ENCODE peak calls at places on chromosomes 11 and 22, in four cellular contexts. One of them, this sample, is unnamed.

GRCh38 chr11:18774801-18775200 is 16.8 kb downstream of the PTPN5 start:
- DNase-seq in fibroblast of the aortic adventitia: no peak
- DNase-seq in stimulated activated CD8-positive, alpha-beta memory T cell treated with anti-CD3 and anti-CD28 coated beads, Interleukin-4, amount 100 ng/mL, for 1 hour: no peak
- DNase-seq in HT-29: no peak
- DNase-seq in this sample: peak

GRCh38 chr11:45852018-45852711 is 4.9 kb downstream of the CRY2 start:
- DNase-seq in fibroblast of the aortic adventitia: peak
- DNase-seq in stimulated activated CD8-positive, alpha-beta memory T cell treated with anti-CD3 and anti-CD28 coated beads, Interleukin-4, amount 100 ng/mL, for 1 hour: no peak
- DNase-seq in HT-29: no peak
- DNase-seq in this sample: no peak

GRCh38 chr11:102047305-102047924 is at the start of gene CFAP300:
- DNase-seq in fibroblast of the aortic adventitia: peak
- DNase-seq in stimulated activated CD8-positive, alpha-beta memory T cell treated with anti-CD3 and anti-CD28 coated beads, Interleukin-4, amount 100 ng/mL, for 1 hour: no peak
- DNase-seq in HT-29: peak
- DNase-seq in this sample: peak

GRCh38 chr22:24323233-24323632 is 52.6 kb downstream of the SPECC1L start:
- DNase-seq in fibroblast of the aortic adventitia: no peak
- DNase-seq in stimulated activated CD8-positive, alpha-beta memory T cell treated with anti-CD3 and anti-CD28 coated beads, Interleukin-4, amount 100 ng/mL, for 1 hour: no peak
- DNase-seq in HT-29: no peak
- DNase-seq in this sample: no peak

GRCh38 chr22:44042822-44043221 is 18.7 kb downstream of the PARVB start:
- DNase-seq in fibroblast of the aortic adventitia: peak
- DNase-seq in stimulated activated CD8-positive, alpha-beta memory T cell treated with anti-CD3 and anti-CD28 coated beads, Interleukin-4, amount 100 ng/mL, for 1 hour: no peak
- DNase-seq in HT-29: no peak
- DNase-seq in this sample: no peak

GRCh38 chr11:45658292-45658991 is 7.0 kb downstream of the CHST1 start:
- DNase-seq in fibroblast of the aortic adventitia: peak
- DNase-seq in stimulated activated CD8-positive, alpha-beta memory T cell treated with anti-CD3 and anti-CD28 coated beads, Interleukin-4, amount 100 ng/mL, for 1 hour: no peak
- DNase-seq in HT-29: no peak
- DNase-seq in this sample: peak

GRCh38 chr22:24106385-24107381 is 74.6 kb upstream of the SUSD2 start:
- DNase-seq in fibroblast of the aortic adventitia: peak
- DNase-seq in stimulated activated CD8-positive, alpha-beta memory T cell treated with anti-CD3 and anti-CD28 coated beads, Interleukin-4, amount 100 ng/mL, for 1 hour: no peak
- DNase-seq in HT-29: no peak
- DNase-seq in this sample: no peak

GRCh38 chr11:38718049-38718448 is 2120.0 kb upstream of the RAG2 start:
- DNase-seq in fibroblast of the aortic adventitia: no peak
- DNase-seq in stimulated activated CD8-positive, alpha-beta memory T cell treated with anti-CD3 and anti-CD28 coated beads, Interleukin-4, amount 100 ng/mL, for 1 hour: no peak
- DNase-seq in HT-29: peak
- DNase-seq in this sample: no peak

GRCh38 chr11:117929568-117930207 is 486 bp upstream of the TMPRSS13 start:
- DNase-seq in fibroblast of the aortic adventitia: no peak
- DNase-seq in stimulated activated CD8-positive, alpha-beta memory T cell treated with anti-CD3 and anti-CD28 coated beads, Interleukin-4, amount 100 ng/mL, for 1 hour: no peak
- DNase-seq in HT-29: no peak
- DNase-seq in this sample: no peak

GRCh38 chr11:103659138-103659734 is 377.2 kb upstream of the DDI1 start:
- DNase-seq in fibroblast of the aortic adventitia: no peak
- DNase-seq in stimulated activated CD8-positive, alpha-beta memory T cell treated with anti-CD3 and anti-CD28 coated beads, Interleukin-4, amount 100 ng/mL, for 1 hour: no peak
- DNase-seq in HT-29: peak
- DNase-seq in this sample: no peak

GRCh38 chr11:105960252-105961245 is 61.5 kb downstream of the MSANTD4 start:
- DNase-seq in fibroblast of the aortic adventitia: no peak
- DNase-seq in stimulated activated CD8-positive, alpha-beta memory T cell treated with anti-CD3 and anti-CD28 coated beads, Interleukin-4, amount 100 ng/mL, for 1 hour: no peak
- DNase-seq in HT-29: no peak
- DNase-seq in this sample: peak

GRCh38 chr11:19714387-19715363 is 2.0 kb downstream of the NAV2 start:
- DNase-seq in fibroblast of the aortic adventitia: peak
- DNase-seq in stimulated activated CD8-positive, alpha-beta memory T cell treated with anti-CD3 and anti-CD28 coated beads, Interleukin-4, amount 100 ng/mL, for 1 hour: no peak
- DNase-seq in HT-29: no peak
- DNase-seq in this sample: peak

GRCh38 chr11:26579683-26580082 is 7.6 kb upstream of the MUC15 start:
- DNase-seq in fibroblast of the aortic adventitia: no peak
- DNase-seq in stimulated activated CD8-positive, alpha-beta memory T cell treated with anti-CD3 and anti-CD28 coated beads, Interleukin-4, amount 100 ng/mL, for 1 hour: no peak
- DNase-seq in HT-29: no peak
- DNase-seq in this sample: no peak

GRCh38 chr11:14376920-14377319 is 17.9 kb upstream of the RRAS2 start:
- DNase-seq in fibroblast of the aortic adventitia: no peak
- DNase-seq in stimulated activated CD8-positive, alpha-beta memory T cell treated with anti-CD3 and anti-CD28 coated beads, Interleukin-4, amount 100 ng/mL, for 1 hour: no peak
- DNase-seq in HT-29: no peak
- DNase-seq in this sample: no peak

GRCh38 chr11:130215531-130216220 is 56.1 kb downstream of the ST14 start:
- DNase-seq in fibroblast of the aortic adventitia: no peak
- DNase-seq in stimulated activated CD8-positive, alpha-beta memory T cell treated with anti-CD3 and anti-CD28 coated beads, Interleukin-4, amount 100 ng/mL, for 1 hour: no peak
- DNase-seq in HT-29: no peak
- DNase-seq in this sample: no peak

GRCh38 chr11:120217941-120218694 is 7.3 kb downstream of the OAF start:
- DNase-seq in fibroblast of the aortic adventitia: no peak
- DNase-seq in stimulated activated CD8-positive, alpha-beta memory T cell treated with anti-CD3 and anti-CD28 coated beads, Interleukin-4, amount 100 ng/mL, for 1 hour: no peak
- DNase-seq in HT-29: no peak
- DNase-seq in this sample: no peak

GRCh38 chr11:122697636-122698167 is 42.2 kb downstream of the UBASH3B start:
- DNase-seq in fibroblast of the aortic adventitia: peak
- DNase-seq in stimulated activated CD8-positive, alpha-beta memory T cell treated with anti-CD3 and anti-CD28 coated beads, Interleukin-4, amount 100 ng/mL, for 1 hour: no peak
- DNase-seq in HT-29: peak
- DNase-seq in this sample: no peak

GRCh38 chr22:26617251-26618199 is at the start of gene CRYBB1:
- DNase-seq in fibroblast of the aortic adventitia: peak
- DNase-seq in stimulated activated CD8-positive, alpha-beta memory T cell treated with anti-CD3 and anti-CD28 coated beads, Interleukin-4, amount 100 ng/mL, for 1 hour: no peak
- DNase-seq in HT-29: no peak
- DNase-seq in this sample: no peak

GRCh38 chr11:77658213-77659013 is 20.8 kb upstream of the CLNS1A start:
- DNase-seq in fibroblast of the aortic adventitia: peak
- DNase-seq in stimulated activated CD8-positive, alpha-beta memory T cell treated with anti-CD3 and anti-CD28 coated beads, Interleukin-4, amount 100 ng/mL, for 1 hour: no peak
- DNase-seq in HT-29: no peak
- DNase-seq in this sample: no peak

GRCh38 chr11:12784445-12784844 is 110.2 kb downstream of the TEAD1 start:
- DNase-seq in fibroblast of the aortic adventitia: no peak
- DNase-seq in stimulated activated CD8-positive, alpha-beta memory T cell treated with anti-CD3 and anti-CD28 coated beads, Interleukin-4, amount 100 ng/mL, for 1 hour: no peak
- DNase-seq in HT-29: no peak
- DNase-seq in this sample: no peak

GRCh38 chr22:33529424-33530113 is 390.7 kb downstream of the LARGE1 start:
- DNase-seq in fibroblast of the aortic adventitia: peak
- DNase-seq in stimulated activated CD8-positive, alpha-beta memory T cell treated with anti-CD3 and anti-CD28 coated beads, Interleukin-4, amount 100 ng/mL, for 1 hour: no peak
- DNase-seq in HT-29: no peak
- DNase-seq in this sample: no peak

GRCh38 chr11:3159296-3160190 is 5.6 kb downstream of the OSBPL5 start:
- DNase-seq in fibroblast of the aortic adventitia: no peak
- DNase-seq in stimulated activated CD8-positive, alpha-beta memory T cell treated with anti-CD3 and anti-CD28 coated beads, Interleukin-4, amount 100 ng/mL, for 1 hour: no peak
- DNase-seq in HT-29: peak
- DNase-seq in this sample: peak

GRCh38 chr22:43854786-43855271 is 7.5 kb downstream of the SULT4A1 start:
- DNase-seq in fibroblast of the aortic adventitia: no peak
- DNase-seq in stimulated activated CD8-positive, alpha-beta memory T cell treated with anti-CD3 and anti-CD28 coated beads, Interleukin-4, amount 100 ng/mL, for 1 hour: no peak
- DNase-seq in HT-29: no peak
- DNase-seq in this sample: no peak

This sample was measured in SJCRH30.